ENCODE peak calls at places on chromosomes 6 and 20, in ten cellular contexts. V is ELR; T is GM12865; Y is stimulated activated CD4-positive, alpha-beta T cell treated with anti-CD3 and anti-CD28 coated beads, TNF-alpha, amount 100 ng/mL, for 4 hours; M is HT1080; N is left cardiac atrium; J is sigmoid colon; R is NT2/D1; H is lower lobe of right lung; F is HFF-Myc. C is an unnamed sample.

GRCh38 chr6:166605752-166606151 is 19.3 kb upstream of the RAMACL start:
- DNase-seq in V (no peak), T (no peak), Y (no peak), M (no peak), N (no peak), J (no peak), R (no peak), H (no peak), F (no peak), C (peak; percentile 51)

GRCh38 chr6:24125980-24126379 is at the start of gene NRSN1:
- DNase-seq in V (no peak), T (no peak), Y (no peak), M (no peak), N (no peak), J (no peak), R (peak; percentile 32), H (no peak), F (no peak), C (peak; percentile 89)

GRCh38 chr6:15843764-15844163 is 180.9 kb upstream of the DTNBP1 start:
- DNase-seq in V (no peak), T (no peak), Y (no peak), M (no peak), N (no peak), J (no peak), R (no peak), H (no peak), F (no peak), C (no peak)

GRCh38 chr6:110041149-110041548 is 63.0 kb downstream of the GPR6 start:
- DNase-seq in V (no peak), T (no peak), Y (no peak), M (no peak), N (no peak), J (no peak), R (no peak), H (no peak), F (no peak), C (no peak)

GRCh38 chr20:44594730-44595129 is 12.4 kb downstream of the PKIG start:
- DNase-seq in V (peak; percentile 81), T (peak; percentile 71), Y (no peak), M (peak; percentile 32), N (no peak), J (no peak), R (no peak), H (no peak), F (peak; percentile 61), C (no peak)

GRCh38 chr6:17728551-17729222 is 22.0 kb upstream of the NUP153 start:
- DNase-seq in V (no peak), T (no peak), Y (no peak), M (no peak), N (no peak), J (no peak), R (no peak), H (no peak), F (no peak), C (no peak)

GRCh38 chr6:131348572-131348971 is 213.3 kb downstream of the AKAP7 start:
- DNase-seq in V (no peak), T (no peak), Y (no peak), M (no peak), N (no peak), J (no peak), R (no peak), H (no peak), F (no peak), C (peak; percentile 58)

GRCh38 chr6:113362542-113363430 is 494.4 kb upstream of the MARCKS start:
- DNase-seq in V (peak; percentile 60), T (no peak), Y (no peak), M (no peak), N (no peak), J (no peak), R (no peak), H (no peak), F (no peak), C (no peak)

GRCh38 chr6:11120273-11121005 is 8.9 kb upstream of the ERVFRD-1 start:
- DNase-seq in V (peak; percentile 68), T (no peak), Y (no peak), M (peak; percentile 48), N (no peak), J (no peak), R (no peak), H (no peak), F (peak; percentile 49), C (no peak)

GRCh38 chr6:155301867-155302266 is 12.4 kb downstream of the TFB1M start:
- DNase-seq in V (no peak), T (no peak), Y (no peak), M (no peak), N (no peak), J (no peak), R (no peak), H (no peak), F (no peak), C (no peak)

GRCh38 chr6:56547687-56548086 is 95.0 kb downstream of the DST start:
- DNase-seq in V (no peak), T (no peak), Y (no peak), M (no peak), N (no peak), J (no peak), R (no peak), H (no peak), F (no peak), C (no peak)

GRCh38 chr6:81739230-81740195 is 13.0 kb downstream of the TENT5A start:
- DNase-seq in V (no peak), T (no peak), Y (no peak), M (no peak), N (no peak), J (no peak), R (no peak), H (no peak), F (no peak), C (no peak)

GRCh38 chr6:151131346-151131745 is 108.4 kb upstream of the AKAP12 start:
- DNase-seq in V (no peak), T (no peak), Y (no peak), M (no peak), N (no peak), J (no peak), R (no peak), H (no peak), F (no peak), C (no peak)

GRCh38 chr6:73704260-73704659 is 8.3 kb downstream of the CD109 start:
- DNase-seq in V (peak; percentile 97), T (peak; percentile 53), Y (no peak), M (peak; percentile 98), N (no peak), J (no peak), R (no peak), H (no peak), F (peak; percentile 94), C (peak; percentile 85)

GRCh38 chr6:120405947-120406346 is 928.3 kb downstream of the TBC1D32 start:
- DNase-seq in V (no peak), T (no peak), Y (no peak), M (peak; percentile 7), N (no peak), J (no peak), R (peak; percentile 38), H (no peak), F (no peak), C (peak; percentile 52)

GRCh38 chr20:23091741-23092408 is 5.8 kb upstream of the CD93 start:
- DNase-seq in V (no peak), T (no peak), Y (no peak), M (no peak), N (no peak), J (no peak), R (no peak), H (no peak), F (no peak), C (no peak)

GRCh38 chr6:15987569-15987968 is 141.3 kb upstream of the MYLIP start:
- DNase-seq in V (peak; percentile 25), T (no peak), Y (no peak), M (peak; percentile 64), N (no peak), J (no peak), R (peak; percentile 30), H (no peak), F (no peak), C (peak; percentile 71)

GRCh38 chr6:15872252-15873103 is 209.7 kb upstream of the DTNBP1 start:
- DNase-seq in V (peak; percentile 44), T (no peak), Y (no peak), M (no peak), N (no peak), J (no peak), R (no peak), H (no peak), F (no peak), C (no peak)

GRCh38 chr6:38824243-38824894 is 109.3 kb downstream of the DNAH8 start:
- DNase-seq in V (no peak), T (no peak), Y (no peak), M (no peak), N (no peak), J (no peak), R (no peak), H (no peak), F (no peak), C (no peak)

GRCh38 chr20:18802012-18802634 is 11.5 kb upstream of the SCP2D1 start:
- DNase-seq in V (no peak), T (peak; percentile 84), Y (no peak), M (no peak), N (no peak), J (no peak), R (no peak), H (no peak), F (no peak), C (no peak)

GRCh38 chr6:132087391-132087790 is 136.2 kb upstream of the CCN2 start:
- DNase-seq in V (peak; percentile 37), T (no peak), Y (no peak), M (no peak), N (no peak), J (no peak), R (no peak), H (no peak), F (no peak), C (no peak)

GRCh38 chr6:144234935-144235334 is 50.2 kb upstream of the UTRN start:
- DNase-seq in V (no peak), T (no peak), Y (no peak), M (no peak), N (no peak), J (no peak), R (no peak), H (no peak), F (no peak), C (no peak)

GRCh38 chr6:147935656-147936055 is 407.0 kb upstream of the SASH1 start:
- DNase-seq in V (no peak), T (no peak), Y (no peak), M (no peak), N (no peak), J (no peak), R (no peak), H (no peak), F (no peak), C (no peak)

GRCh38 chr20:37938954-37939353 is 36.0 kb downstream of the VSTM2L start:
- DNase-seq in V (no peak), T (no peak), Y (no peak), M (no peak), N (no peak), J (no peak), R (no peak), H (no peak), F (no peak), C (peak; percentile 34)

GRCh38 chr6:99334526-99335127 is 14.8 kb downstream of the FAXC start:
- DNase-seq in V (peak; percentile 73), T (peak; percentile 77), Y (no peak), M (peak; percentile 63), N (no peak), J (no peak), R (no peak), H (no peak), F (peak; percentile 40), C (no peak)

GRCh38 chr20:2465100-2465499 is 5.5 kb downstream of the SNRPB start:
- DNase-seq in V (no peak), T (no peak), Y (no peak), M (no peak), N (no peak), J (no peak), R (no peak), H (no peak), F (no peak), C (no peak)

GRCh38 chr20:7366189-7366588 is 574.1 kb downstream of the HAO1 start:
- DNase-seq in V (no peak), T (no peak), Y (no peak), M (no peak), N (no peak), J (no peak), R (no peak), H (no peak), F (no peak), C (no peak)